ENCODE peak calls at places on chromosomes 11 and 22, in six cellular contexts. G, H, Q, L, S and A are unnamed samples.

GRCh38 chr11:104078250-104078649 is 41.8 kb downstream of the DDI1 start:
- DNase-seq in G (no peak), H (no peak), Q (no peak), L (no peak), S (no peak), A (no peak)

GRCh38 chr11:8814923-8815240 is 96.1 kb upstream of the AKIP1 start:
- DNase-seq in G (no peak), H (no peak), Q (no peak), L (no peak), S (no peak), A (no peak)

GRCh38 chr11:60872124-60872951 is 5.0 kb downstream of the ZP1 start:
- DNase-seq in G (no peak), H (peak), Q (no peak), L (peak), S (no peak), A (no peak)

GRCh38 chr11:111185259-111185658 is 60.3 kb upstream of the POU2AF2 start:
- DNase-seq in G (no peak), H (no peak), Q (no peak), L (peak), S (no peak), A (no peak)

GRCh38 chr11:8597182-8597581 is 3.2 kb upstream of the STK33 start:
- DNase-seq in G (no peak), H (peak), Q (no peak), L (peak), S (no peak), A (no peak)

GRCh38 chr11:72630104-72630852 is 43.9 kb downstream of the PDE2A start:
- DNase-seq in G (no peak), H (no peak), Q (peak), L (no peak), S (no peak), A (no peak)

GRCh38 chr11:116492600-116492999 is 280.2 kb downstream of the BUD13 start:
- DNase-seq in G (no peak), H (no peak), Q (no peak), L (no peak), S (no peak), A (no peak)

GRCh38 chr22:23398701-23399366 is 181.3 kb downstream of the IGLL1 start:
- DNase-seq in G (no peak), H (no peak), Q (no peak), L (no peak), S (peak), A (no peak)

GRCh38 chr11:121655481-121656332 is 202.9 kb upstream of the SORL1-AS1 start:
- DNase-seq in G (peak), H (peak), Q (peak), L (peak), S (peak), A (peak)

GRCh38 chr11:65315204-65315865 is 669 bp downstream of the CDC42EP2 start:
- DNase-seq in G (peak), H (peak), Q (peak), L (peak), S (peak), A (peak)

GRCh38 chr22:18091916-18092526 is 14.2 kb downstream of the PEX26 start:
- DNase-seq in G (no peak), H (peak), Q (no peak), L (peak), S (peak), A (no peak)

GRCh38 chr11:6418958-6419611 is at the start of gene APBB1:
- DNase-seq in G (peak), H (peak), Q (peak), L (peak), S (no peak), A (peak)

GRCh38 chr11:66112640-66113098 is 42.6 kb downstream of the PACS1 start:
- DNase-seq in G (no peak), H (peak), Q (no peak), L (peak), S (no peak), A (no peak)

GRCh38 chr11:44903518-44903917 is 47.2 kb downstream of the TP53I11 start:
- DNase-seq in G (no peak), H (no peak), Q (no peak), L (no peak), S (no peak), A (no peak)

GRCh38 chr22:35517207-35517606 is 23.4 kb upstream of the RASD2 start:
- DNase-seq in G (peak), H (no peak), Q (no peak), L (no peak), S (no peak), A (no peak)

GRCh38 chr22:41315586-41315985 is 14.3 kb downstream of the ZC3H7B start:
- DNase-seq in G (no peak), H (no peak), Q (no peak), L (no peak), S (no peak), A (no peak)

GRCh38 chr11:130979386-130979972 is 63.2 kb upstream of the SNX19 start:
- DNase-seq in G (peak), H (peak), Q (no peak), L (peak), S (no peak), A (no peak)

GRCh38 chr22:35743466-35743865 is 25.8 kb downstream of the APOL5 start:
- DNase-seq in G (peak), H (no peak), Q (no peak), L (peak), S (no peak), A (no peak)

GRCh38 chr11:59676205-59676604 is 7.4 kb upstream of the PATL1 start:
- DNase-seq in G (no peak), H (no peak), Q (no peak), L (no peak), S (no peak), A (no peak)